ENCODE peak calls at places on chromosome 4, in five cellular contexts. One of them, this sample, is unnamed.

GRCh38 chr4:12689457-12689856 is 794.7 kb downstream of the RAB28 start:
- DNase-seq in stomach: no peak
- DNase-seq in AG04450: no peak
- DNase-seq in upper lobe of right lung: no peak
- DNase-seq in CD4-positive, alpha-beta T cell: no peak
- DNase-seq in this sample: no peak

GRCh38 chr4:81052119-81053068 is 21.9 kb downstream of the BMP3 start:
- DNase-seq in stomach: peak; percentile 52
- DNase-seq in CD4-positive, alpha-beta T cell: peak; percentile 26
- DNase-seq in AG04450: peak; percentile 34
- DNase-seq in upper lobe of right lung: peak; percentile 66
- DNase-seq in this sample: peak; percentile 72

GRCh38 chr4:113024373-113024772 is 25.1 kb upstream of the ANK2 start:
- DNase-seq in AG04450: no peak
- DNase-seq in CD4-positive, alpha-beta T cell: no peak
- DNase-seq in stomach: no peak
- DNase-seq in upper lobe of right lung: no peak
- DNase-seq in this sample: no peak

GRCh38 chr4:68451246-68452211 is 4.3 kb downstream of the TMPRSS11E start:
- DNase-seq in stomach: no peak
- DNase-seq in AG04450: no peak
- DNase-seq in upper lobe of right lung: no peak
- DNase-seq in CD4-positive, alpha-beta T cell: no peak
- DNase-seq in this sample: peak; percentile 8

GRCh38 chr4:87011340-87012034 is 76.7 kb downstream of the AFF1 start:
- DNase-seq in CD4-positive, alpha-beta T cell: no peak
- DNase-seq in AG04450: no peak
- DNase-seq in upper lobe of right lung: no peak
- DNase-seq in stomach: no peak
- DNase-seq in this sample: peak; percentile 11

GRCh38 chr4:147772459-147772969 is 40.6 kb downstream of the ARHGAP10 start:
- DNase-seq in stomach: no peak
- DNase-seq in CD4-positive, alpha-beta T cell: no peak
- DNase-seq in AG04450: peak; percentile 69
- DNase-seq in upper lobe of right lung: no peak
- DNase-seq in this sample: no peak

GRCh38 chr4:52572936-52573485 is 86.1 kb downstream of the USP46 start:
- DNase-seq in AG04450: peak; percentile 65
- DNase-seq in upper lobe of right lung: no peak
- DNase-seq in stomach: no peak
- DNase-seq in CD4-positive, alpha-beta T cell: no peak
- DNase-seq in this sample: no peak

GRCh38 chr4:148056879-148057278 is 325.0 kb downstream of the ARHGAP10 start:
- DNase-seq in stomach: peak; percentile 52
- DNase-seq in upper lobe of right lung: peak; percentile 74
- DNase-seq in AG04450: no peak
- DNase-seq in CD4-positive, alpha-beta T cell: peak; percentile 14
- DNase-seq in this sample: peak; percentile 28

DNA sequence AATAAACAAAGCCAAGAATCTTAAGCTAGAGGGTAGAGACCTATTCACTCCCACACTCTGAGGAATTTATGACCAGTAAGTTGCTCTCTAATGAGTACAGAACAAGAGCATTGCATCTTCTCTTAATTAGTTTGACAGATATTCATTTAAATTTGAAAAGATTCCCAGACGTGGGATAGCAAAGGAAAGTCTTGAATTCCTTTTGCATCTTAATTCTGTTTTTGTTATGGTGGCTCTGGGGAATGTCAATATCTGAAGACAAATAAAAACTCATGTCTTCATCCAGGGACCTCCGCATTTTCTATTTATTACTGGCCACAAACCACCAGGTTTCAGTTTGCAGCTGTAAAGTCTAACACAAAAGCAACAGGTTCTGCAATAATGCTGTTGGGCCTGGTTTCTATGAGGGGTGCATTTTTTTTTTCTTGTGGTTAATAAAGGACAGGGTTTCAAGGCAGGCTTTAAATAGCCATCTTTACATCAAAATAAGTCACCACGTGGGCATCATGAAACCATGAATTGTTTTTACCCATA is 172.3 kb downstream of the SHROOM3 start:
- DNase-seq in stomach: no peak
- DNase-seq in upper lobe of right lung: no peak
- DNase-seq in CD4-positive, alpha-beta T cell: no peak
- DNase-seq in AG04450: no peak
- DNase-seq in this sample: no peak
- TF ChIP-seq CTCF in stomach: no peak
- TF ChIP-seq CTCF in upper lobe of right lung: no peak
- TF ChIP-seq CTCF in CD4-positive, alpha-beta T cell: no peak
- TF ChIP-seq CTCF in AG04450: no peak
- TF ChIP-seq CTCF in this sample: no peak

DNA sequence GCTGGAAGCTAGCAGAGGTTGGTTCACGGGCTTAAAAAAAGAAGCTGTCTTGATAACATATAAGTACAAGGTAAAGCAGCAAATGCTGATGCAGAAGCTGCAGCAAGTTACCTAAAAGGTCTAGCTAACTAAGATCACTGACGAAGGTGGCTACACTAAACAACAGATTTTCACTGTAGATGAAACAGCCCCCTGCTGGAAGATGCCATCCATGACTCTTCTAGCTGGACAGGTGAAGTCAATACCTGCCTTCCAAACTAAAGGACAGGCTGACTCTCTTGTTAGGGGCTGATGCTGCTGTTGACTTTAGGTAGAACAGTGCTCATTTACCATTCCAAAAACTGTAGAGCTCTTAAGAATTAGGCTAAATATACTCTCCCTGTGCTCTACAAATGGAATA is 99.5 kb downstream of the FBXW7 start:
- DNase-seq in CD4-positive, alpha-beta T cell: no peak
- DNase-seq in upper lobe of right lung: no peak
- DNase-seq in stomach: no peak
- DNase-seq in AG04450: no peak
- DNase-seq in this sample: no peak
- TF ChIP-seq CTCF in CD4-positive, alpha-beta T cell: no peak
- TF ChIP-seq CTCF in upper lobe of right lung: no peak
- TF ChIP-seq CTCF in stomach: no peak
- TF ChIP-seq CTCF in AG04450: no peak
- TF ChIP-seq CTCF in this sample: no peak

GRCh38 chr4:169372791-169373190 is 102.0 kb upstream of the SH3RF1 start:
- DNase-seq in upper lobe of right lung: no peak
- DNase-seq in AG04450: no peak
- DNase-seq in CD4-positive, alpha-beta T cell: no peak
- DNase-seq in stomach: no peak
- DNase-seq in this sample: no peak

GRCh38 chr4:169366821-169367220 is 96.1 kb upstream of the SH3RF1 start:
- DNase-seq in AG04450: no peak
- DNase-seq in upper lobe of right lung: no peak
- DNase-seq in CD4-positive, alpha-beta T cell: no peak
- DNase-seq in stomach: no peak
- DNase-seq in this sample: no peak

DNA sequence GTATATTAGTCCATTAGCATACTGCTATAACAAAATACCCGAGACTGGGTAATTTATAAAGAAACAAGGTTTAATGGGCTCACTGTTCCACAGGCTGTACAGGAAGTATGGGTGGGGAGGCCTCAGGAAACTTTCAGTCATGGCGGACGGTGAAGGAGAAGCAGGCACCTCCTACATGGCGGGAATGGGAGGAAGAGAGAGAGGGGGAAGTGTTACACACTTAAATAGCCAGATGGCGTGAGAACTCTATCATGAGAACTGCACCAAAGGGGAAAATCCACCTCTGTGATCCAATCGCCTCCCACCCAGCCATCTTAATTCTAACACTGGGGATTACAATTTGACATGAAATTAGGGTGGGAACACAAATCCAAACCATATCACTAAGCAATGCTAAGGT is 98.9 kb upstream of the SH3RF1 start:
- DNase-seq in stomach: no peak
- DNase-seq in AG04450: no peak
- DNase-seq in upper lobe of right lung: no peak
- DNase-seq in CD4-positive, alpha-beta T cell: no peak
- DNase-seq in this sample: no peak
- TF ChIP-seq CTCF in stomach: no peak
- TF ChIP-seq CTCF in AG04450: no peak
- TF ChIP-seq CTCF in upper lobe of right lung: no peak
- TF ChIP-seq CTCF in CD4-positive, alpha-beta T cell: no peak
- TF ChIP-seq CTCF in this sample: no peak

GRCh38 chr4:69710580-69710979 is 49.8 kb downstream of the SULT1B1 start:
- DNase-seq in CD4-positive, alpha-beta T cell: no peak
- DNase-seq in stomach: no peak
- DNase-seq in upper lobe of right lung: no peak
- DNase-seq in AG04450: no peak
- DNase-seq in this sample: no peak
- TF ChIP-seq CTCF in CD4-positive, alpha-beta T cell: no peak
- TF ChIP-seq CTCF in stomach: no peak
- TF ChIP-seq CTCF in upper lobe of right lung: no peak
- TF ChIP-seq CTCF in AG04450: no peak
- TF ChIP-seq CTCF in this sample: no peak

DNA sequence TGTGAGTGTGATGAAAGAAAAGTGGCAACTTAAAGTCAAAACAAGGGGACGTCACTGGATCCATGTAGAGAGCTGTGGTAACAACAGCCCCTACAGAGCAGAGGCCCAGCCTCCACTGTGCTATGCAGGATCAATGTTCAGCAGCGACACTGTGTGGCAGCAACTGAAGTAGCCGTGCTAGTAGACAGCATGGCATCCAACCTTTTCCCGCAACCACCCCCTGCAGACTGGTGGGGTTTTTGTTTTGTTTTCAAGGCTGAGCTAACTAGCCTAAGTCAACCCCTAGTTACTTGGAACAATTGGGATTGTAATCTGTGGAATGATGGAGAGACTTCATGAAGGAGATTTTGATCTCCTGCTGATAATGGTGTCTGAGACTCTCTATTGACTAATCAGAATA is 44.4 kb upstream of the PPARGC1A start:
- DNase-seq in upper lobe of right lung: no peak
- DNase-seq in AG04450: no peak
- DNase-seq in stomach: no peak
- DNase-seq in CD4-positive, alpha-beta T cell: no peak
- DNase-seq in this sample: no peak
- TF ChIP-seq CTCF in upper lobe of right lung: no peak
- TF ChIP-seq CTCF in AG04450: no peak
- TF ChIP-seq CTCF in stomach: no peak
- TF ChIP-seq CTCF in CD4-positive, alpha-beta T cell: no peak
- TF ChIP-seq CTCF in this sample: no peak

DNA sequence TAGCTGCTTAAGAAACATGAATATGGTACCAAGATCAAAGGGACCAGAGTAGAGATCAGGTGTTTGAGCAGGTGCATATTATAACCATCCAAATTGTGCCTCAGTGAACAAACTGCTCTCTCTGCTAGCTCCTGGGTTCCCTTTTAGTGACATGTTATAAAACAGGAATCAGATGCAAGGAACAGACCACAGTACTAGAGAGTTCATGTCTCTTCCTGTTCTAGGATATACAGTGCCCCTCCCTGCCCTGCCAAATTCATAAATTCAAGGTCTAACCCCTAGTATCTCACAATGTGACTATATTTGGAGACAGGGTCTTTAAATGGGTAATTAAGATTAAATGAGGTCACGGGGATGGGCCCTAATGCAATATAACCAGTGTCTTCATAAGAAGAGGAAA is 82.7 kb downstream of the RBM47 start:
- DNase-seq in AG04450: no peak
- DNase-seq in CD4-positive, alpha-beta T cell: no peak
- DNase-seq in stomach: no peak
- DNase-seq in upper lobe of right lung: no peak
- DNase-seq in this sample: no peak
- TF ChIP-seq CTCF in AG04450: no peak
- TF ChIP-seq CTCF in CD4-positive, alpha-beta T cell: no peak
- TF ChIP-seq CTCF in stomach: no peak
- TF ChIP-seq CTCF in upper lobe of right lung: no peak
- TF ChIP-seq CTCF in this sample: no peak

DNA sequence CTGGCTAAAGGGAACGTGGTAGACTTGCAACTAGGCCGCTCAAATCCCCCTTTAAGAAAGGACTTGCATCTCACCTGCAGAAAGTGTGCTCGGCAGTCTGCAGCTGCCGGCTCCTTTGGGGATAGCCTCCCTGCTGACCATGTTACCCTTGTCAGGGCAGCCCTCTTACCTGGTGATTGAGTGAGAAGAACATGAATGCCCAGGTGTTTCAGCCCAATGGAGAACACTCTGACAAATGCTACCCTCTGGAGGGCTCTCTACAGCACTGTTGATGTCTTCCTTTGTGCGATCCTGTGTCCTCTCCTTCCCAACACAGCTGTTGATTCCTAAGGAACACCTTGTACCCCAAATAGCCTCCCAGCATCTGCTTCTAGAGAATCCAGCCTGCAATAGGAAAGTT is 178.7 kb upstream of the LDB2 start:
- DNase-seq in upper lobe of right lung: no peak
- DNase-seq in CD4-positive, alpha-beta T cell: no peak
- DNase-seq in stomach: no peak
- DNase-seq in AG04450: no peak
- DNase-seq in this sample: no peak
- TF ChIP-seq CTCF in upper lobe of right lung: no peak
- TF ChIP-seq CTCF in CD4-positive, alpha-beta T cell: no peak
- TF ChIP-seq CTCF in stomach: no peak
- TF ChIP-seq CTCF in AG04450: no peak
- TF ChIP-seq CTCF in this sample: no peak

GRCh38 chr4:55184600-55185523 is 59.5 kb upstream of the KDR start:
- DNase-seq in AG04450: peak; percentile 26
- DNase-seq in upper lobe of right lung: no peak
- DNase-seq in CD4-positive, alpha-beta T cell: no peak
- DNase-seq in stomach: peak; percentile 29
- DNase-seq in this sample: peak; percentile 70
- TF ChIP-seq CTCF in AG04450: peak; percentile 23
- TF ChIP-seq CTCF in upper lobe of right lung: peak; percentile 37
- TF ChIP-seq CTCF in CD4-positive, alpha-beta T cell: peak; percentile 32
- TF ChIP-seq CTCF in stomach: peak; percentile 8
- TF ChIP-seq CTCF in this sample: peak; percentile 44

DNA sequence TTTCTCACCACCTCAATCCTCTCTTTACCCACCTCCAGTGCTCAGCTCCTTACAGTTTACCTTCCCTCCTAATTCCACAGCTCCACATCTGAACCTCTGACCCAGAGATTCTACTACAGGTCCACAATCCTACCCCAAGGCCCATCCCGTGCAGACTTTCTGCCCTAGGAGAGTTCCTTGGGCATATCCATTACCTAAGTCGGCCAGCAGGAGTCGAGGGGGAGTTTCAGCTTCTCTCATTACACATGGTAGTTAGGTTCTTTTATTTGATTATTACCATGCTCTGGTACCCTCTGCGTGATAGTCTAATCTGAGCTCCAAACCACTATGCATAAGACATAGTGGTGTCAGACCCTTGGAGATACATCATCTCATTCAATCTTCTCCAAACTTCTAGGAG is 117.9 kb downstream of the SH3RF1 start:
- DNase-seq in CD4-positive, alpha-beta T cell: no peak
- DNase-seq in upper lobe of right lung: no peak
- DNase-seq in stomach: no peak
- DNase-seq in AG04450: no peak
- DNase-seq in this sample: no peak
- TF ChIP-seq CTCF in CD4-positive, alpha-beta T cell: no peak
- TF ChIP-seq CTCF in upper lobe of right lung: no peak
- TF ChIP-seq CTCF in stomach: no peak
- TF ChIP-seq CTCF in AG04450: peak; percentile 31
- TF ChIP-seq CTCF in this sample: peak; percentile 13

This sample was measured in Calu3.